ENCODE peak calls at places on chromosome 16, in six cellular contexts. Z, M, I, G, D and F are unnamed samples.

GRCh38 chr16:30867747-30868146 is 26.1 kb downstream of the BCL7C start:
- DNase-seq in I (peak; percentile 12), G (no peak), M (no peak), Z (peak; percentile 42), D (peak; percentile 22), F (no peak)

GRCh38 chr16:11994187-11995119 is 17.9 kb downstream of the SNX29 start:
- DNase-seq in Z (no peak), M (peak; percentile 26), I (no peak), G (peak; percentile 22), D (no peak), F (no peak)

GRCh38 chr16:526181-527014 is 1.1 kb upstream of the CAPN15 start:
- DNase-seq in G (no peak), Z (no peak), I (peak; percentile 4), D (peak; percentile 80), M (peak; percentile 78), F (no peak)

GRCh38 chr16:24734382-24734781 is 4.9 kb downstream of the TNRC6A start:
- DNase-seq in Z (no peak), D (no peak), G (no peak), M (no peak), I (no peak), F (no peak)

GRCh38 chr16:7246578-7246977 is 86.1 kb upstream of the RBFOX1 start:
- DNase-seq in M (peak; percentile 73), D (peak; percentile 57), Z (no peak), I (no peak), G (no peak), F (no peak)

GRCh38 chr16:50371936-50372595 is 3.3 kb upstream of the BRD7 start:
- DNase-seq in Z (no peak), D (peak; percentile 63), M (peak; percentile 66), I (no peak), G (peak; percentile 34), F (no peak)

GRCh38 chr16:30659507-30660423 is 1.5 kb downstream of the FBRS start:
- DNase-seq in Z (no peak), I (no peak), D (no peak), M (peak; percentile 88), G (peak; percentile 54), F (no peak)

GRCh38 chr16:10080031-10080772 is 102.0 kb downstream of the GRIN2A start:
- DNase-seq in M (no peak), Z (no peak), I (peak; percentile 88), D (peak; percentile 79), G (peak; percentile 57), F (peak; percentile 43)

GRCh38 chr16:81073560-81074330 is 3.3 kb downstream of the C16orf46 start:
- DNase-seq in I (no peak), Z (no peak), M (peak; percentile 64), D (no peak), G (no peak), F (no peak)

DNA sequence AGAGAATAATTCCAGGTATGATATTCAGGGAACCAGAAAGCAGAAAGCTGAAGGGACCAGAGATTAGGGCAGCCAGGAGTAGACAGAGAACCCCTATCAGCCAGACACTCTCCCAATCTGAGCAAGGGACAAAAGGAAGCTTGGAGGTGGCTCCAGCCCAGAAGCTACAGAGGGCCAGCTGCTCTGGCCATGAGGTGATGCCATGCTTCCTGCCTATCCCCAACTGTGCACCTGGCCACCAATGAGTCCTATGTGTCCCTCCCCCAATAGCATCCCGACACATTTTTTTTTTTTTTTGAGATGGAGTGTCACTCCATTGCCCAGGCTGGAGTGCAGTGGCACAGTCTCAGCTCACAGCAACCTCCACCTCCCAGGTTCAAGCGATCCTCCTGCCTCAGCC is 30.0 kb downstream of the NSMCE1 start:
- DNase-seq in D (no peak), Z (no peak), G (no peak), M (no peak), I (no peak), F (no peak)
- H3K27ac ChIP-seq in D (no peak overlapping the region), Z (no peak overlapping the region), G (no peak overlapping the region), M (no peak overlapping the region), I (no peak overlapping the region), F (no peak overlapping the region)

DNA sequence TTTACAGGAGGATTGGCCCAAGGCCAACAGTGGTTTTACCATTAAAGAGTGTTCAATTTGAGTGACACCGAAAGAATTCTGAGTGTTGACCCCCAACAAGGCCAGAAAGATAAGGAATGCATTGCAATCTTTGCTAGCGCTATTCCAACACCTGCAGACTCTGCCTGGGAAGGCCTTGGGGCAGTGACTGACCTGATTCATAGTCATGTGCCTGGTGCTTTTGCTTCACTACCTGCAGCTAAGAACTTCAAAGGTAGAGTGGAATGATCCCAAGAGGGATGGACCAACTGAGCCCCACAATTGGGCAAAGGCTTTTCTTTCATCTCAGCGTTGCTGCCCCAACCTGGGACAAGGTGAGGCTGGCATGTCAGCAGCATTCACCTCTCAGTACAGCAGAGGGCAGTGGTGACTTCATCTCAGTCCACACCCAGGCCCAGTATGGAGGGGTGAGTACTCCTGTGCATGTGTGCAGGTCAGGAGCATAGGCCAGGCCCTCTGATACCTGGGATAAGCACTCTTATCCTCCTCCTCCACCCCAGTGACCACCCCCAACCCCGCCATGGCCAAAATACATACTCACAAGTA is 149.6 kb upstream of the GNAO1 start:
- DNase-seq in M (peak; percentile 76), Z (peak; percentile 36), D (peak; percentile 72), I (peak; percentile 31), G (no peak), F (peak; percentile 8)
- H3K27ac ChIP-seq in M (no peak overlapping the region), Z (no peak overlapping the region), D (no peak overlapping the region), I (no peak overlapping the region), G (no peak overlapping the region), F (no peak overlapping the region)

DNA sequence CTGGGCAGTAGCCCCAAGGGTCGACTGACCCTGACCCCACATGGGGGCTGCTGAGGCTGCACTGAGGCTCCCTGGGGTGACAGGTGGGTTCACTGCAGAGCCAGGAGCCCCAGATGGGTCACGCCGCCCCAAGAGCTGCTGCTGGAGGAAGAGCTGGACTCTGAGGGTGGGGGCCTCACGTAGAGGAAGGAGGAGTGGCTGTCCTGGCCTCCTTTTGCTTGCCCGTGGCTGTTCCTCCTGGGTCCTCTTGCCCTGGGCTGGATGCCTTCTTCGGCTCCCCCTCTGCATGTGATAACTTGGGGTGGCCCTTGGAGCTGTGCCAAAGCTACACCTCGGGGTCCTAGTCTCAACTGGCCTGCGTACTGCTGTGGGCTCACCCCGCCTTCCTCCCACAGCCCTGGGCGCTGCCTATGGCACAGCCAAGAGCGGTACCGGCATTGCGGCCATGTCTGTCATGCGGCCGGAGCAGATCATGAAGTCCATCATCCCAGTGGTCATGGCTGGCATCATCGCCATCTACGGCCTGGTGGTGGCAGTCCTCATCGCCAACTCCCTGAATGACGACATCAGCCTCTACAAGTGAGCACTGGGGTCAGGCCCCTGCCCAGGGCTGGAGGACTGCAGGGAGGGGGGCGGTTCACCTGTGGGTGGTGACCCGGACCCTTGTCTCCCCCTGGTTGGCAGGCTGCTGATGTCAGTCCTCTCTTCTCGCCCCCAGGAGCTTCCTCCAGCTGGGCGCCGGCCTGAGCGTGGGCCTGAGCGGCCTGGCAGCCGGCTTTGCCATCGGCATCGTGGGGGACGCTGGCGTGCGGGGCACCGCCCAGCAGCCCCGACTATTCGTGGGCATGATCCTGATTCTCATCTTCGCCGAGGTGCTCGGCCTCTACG is 1.1 kb upstream of the AMDHD2 start:
- DNase-seq in M (no peak), G (peak; percentile 56), D (no peak), Z (no peak), I (no peak), F (no peak)
- H3K27ac ChIP-seq in M (no peak overlapping the region), G (peak overlapping the region; percentile 25), D (peak overlapping the region; percentile 59), Z (peak overlapping the region; percentile 96), I (no peak overlapping the region), F (peak overlapping the region; percentile 96)

GRCh38 chr16:85614338-85615013 is 1.4 kb downstream of the GSE1 start:
- DNase-seq in D (no peak), M (peak; percentile 94), Z (no peak), G (no peak), I (no peak), F (no peak)
- H3K27ac ChIP-seq in D (peak overlapping the region; percentile 99), M (peak overlapping the region; percentile 51), Z (peak overlapping the region; percentile 98), G (no peak overlapping the region), I (peak overlapping the region; percentile 31), F (peak overlapping the region; percentile 95)

GRCh38 chr16:57478396-57479024 is 7.8 kb downstream of the DOK4 start:
- DNase-seq in D (no peak), M (no peak), Z (no peak), G (no peak), I (no peak), F (no peak)
- H3K27ac ChIP-seq in D (peak overlapping the region; percentile 93), M (no peak overlapping the region), Z (peak overlapping the region; percentile 96), G (no peak overlapping the region), I (no peak overlapping the region), F (no peak overlapping the region)

GRCh38 chr16:46753015-46753414 is 4.9 kb upstream of the MYLK3 start:
- DNase-seq in D (no peak), I (no peak), Z (no peak), G (no peak), M (no peak), F (no peak)
- H3K27ac ChIP-seq in D (no peak overlapping the region), I (no peak overlapping the region), Z (no peak overlapping the region), G (no peak overlapping the region), M (no peak overlapping the region), F (no peak overlapping the region)

GRCh38 chr16:74574146-74574545 is 32.8 kb downstream of the GLG1 start:
- DNase-seq in G (no peak), M (no peak), D (no peak), I (no peak), Z (no peak), F (no peak)
- H3K27ac ChIP-seq in G (no peak overlapping the region), M (no peak overlapping the region), D (no peak overlapping the region), I (no peak overlapping the region), Z (no peak overlapping the region), F (no peak overlapping the region)

GRCh38 chr16:85984211-85984880 is 85.4 kb downstream of the IRF8 start:
- DNase-seq in G (no peak), I (no peak), Z (no peak), M (no peak), D (no peak), F (no peak)
- H3K27ac ChIP-seq in G (no peak overlapping the region), I (no peak overlapping the region), Z (no peak overlapping the region), M (no peak overlapping the region), D (no peak overlapping the region), F (no peak overlapping the region)